ENCODE peak calls at places on chromosomes 7 and 10, in ten cellular contexts. One of them, this sample, is unnamed.
A peak's percentile ranks its signal among the peaks of the same experiment; 100 is the strongest.

GRCh38 chr10:4754143-4754542 is 71.9 kb upstream of the AKR1E2 start:
- DNase-seq in MM.1S: no peak
- DNase-seq in mammary epithelial cell: no peak
- DNase-seq in neural progenitor cell: no peak
- DNase-seq in HepG2: no peak
- DNase-seq in GM23248: no peak
- DNase-seq in GM12878: no peak
- DNase-seq in endothelial cell of umbilical vein: no peak
- DNase-seq in IMR-90: no peak
- DNase-seq in HCT116: no peak
- DNase-seq in this sample: no peak

GRCh38 chr10:70478191-70479160 is at the start of gene PALD1:
- DNase-seq in MM.1S: peak; percentile 73
- DNase-seq in mammary epithelial cell: no peak
- DNase-seq in neural progenitor cell: peak; percentile 85
- DNase-seq in HepG2: no peak
- DNase-seq in GM23248: peak; percentile 57
- DNase-seq in GM12878: no peak
- DNase-seq in endothelial cell of umbilical vein: peak; percentile 46
- DNase-seq in IMR-90: no peak
- DNase-seq in HCT116: peak; percentile 48
- DNase-seq in this sample: peak; percentile 77

GRCh38 chr10:76281704-76282103 is 850.3 kb downstream of the LRMDA start:
- DNase-seq in MM.1S: no peak
- DNase-seq in mammary epithelial cell: no peak
- DNase-seq in neural progenitor cell: no peak
- DNase-seq in HepG2: no peak
- DNase-seq in GM23248: no peak
- DNase-seq in GM12878: no peak
- DNase-seq in endothelial cell of umbilical vein: no peak
- DNase-seq in IMR-90: no peak
- DNase-seq in HCT116: no peak
- DNase-seq in this sample: no peak

GRCh38 chr10:13769926-13770325 is 183.2 kb downstream of the PRPF18 start:
- DNase-seq in MM.1S: no peak
- DNase-seq in mammary epithelial cell: peak; percentile 99
- DNase-seq in neural progenitor cell: no peak
- DNase-seq in HepG2: no peak
- DNase-seq in GM23248: peak; percentile 58
- DNase-seq in GM12878: no peak
- DNase-seq in endothelial cell of umbilical vein: no peak
- DNase-seq in IMR-90: peak; percentile 80
- DNase-seq in HCT116: no peak
- DNase-seq in this sample: no peak

GRCh38 chr7:90403174-90404113 is at the start of gene CLDN12:
- DNase-seq in MM.1S: peak; percentile 73
- DNase-seq in mammary epithelial cell: peak; percentile 95
- DNase-seq in neural progenitor cell: peak; percentile 89
- DNase-seq in HepG2: peak; percentile 88
- DNase-seq in GM23248: peak; percentile 99
- DNase-seq in GM12878: peak; percentile 76
- DNase-seq in endothelial cell of umbilical vein: peak; percentile 76
- DNase-seq in IMR-90: peak; percentile 99
- DNase-seq in HCT116: peak; percentile 82
- DNase-seq in this sample: peak; percentile 85

GRCh38 chr10:43264324-43264986 is 2.4 kb downstream of the RASGEF1A start:
- DNase-seq in MM.1S: no peak
- DNase-seq in mammary epithelial cell: no peak
- DNase-seq in neural progenitor cell: no peak
- DNase-seq in HepG2: no peak
- DNase-seq in GM23248: no peak
- DNase-seq in GM12878: no peak
- DNase-seq in endothelial cell of umbilical vein: no peak
- DNase-seq in IMR-90: no peak
- DNase-seq in HCT116: no peak
- DNase-seq in this sample: no peak

GRCh38 chr10:24047201-24047600 is 161.7 kb upstream of the KIAA1217 start:
- DNase-seq in MM.1S: no peak
- DNase-seq in mammary epithelial cell: no peak
- DNase-seq in neural progenitor cell: no peak
- DNase-seq in HepG2: no peak
- DNase-seq in GM23248: no peak
- DNase-seq in GM12878: no peak
- DNase-seq in endothelial cell of umbilical vein: no peak
- DNase-seq in IMR-90: no peak
- DNase-seq in HCT116: no peak
- DNase-seq in this sample: no peak

GRCh38 chr7:133300097-133300496 is 47.2 kb downstream of the EXOC4 start:
- DNase-seq in MM.1S: no peak
- DNase-seq in mammary epithelial cell: no peak
- DNase-seq in neural progenitor cell: no peak
- DNase-seq in HepG2: no peak
- DNase-seq in GM23248: no peak
- DNase-seq in GM12878: no peak
- DNase-seq in endothelial cell of umbilical vein: no peak
- DNase-seq in IMR-90: no peak
- DNase-seq in HCT116: no peak
- DNase-seq in this sample: no peak

GRCh38 chr7:50300336-50300735 is 4.2 kb upstream of the IKZF1 start:
- DNase-seq in MM.1S: peak; percentile 39
- DNase-seq in mammary epithelial cell: no peak
- DNase-seq in neural progenitor cell: no peak
- DNase-seq in HepG2: no peak
- DNase-seq in GM23248: no peak
- DNase-seq in GM12878: no peak
- DNase-seq in endothelial cell of umbilical vein: no peak
- DNase-seq in IMR-90: no peak
- DNase-seq in HCT116: no peak
- DNase-seq in this sample: no peak

GRCh38 chr7:50302486-50303081 is 1.9 kb upstream of the IKZF1 start:
- DNase-seq in MM.1S: no peak
- DNase-seq in mammary epithelial cell: no peak
- DNase-seq in neural progenitor cell: no peak
- DNase-seq in HepG2: no peak
- DNase-seq in GM23248: no peak
- DNase-seq in GM12878: no peak
- DNase-seq in endothelial cell of umbilical vein: no peak
- DNase-seq in IMR-90: no peak
- DNase-seq in HCT116: no peak
- DNase-seq in this sample: no peak

GRCh38 chr7:50296799-50297198 is 7.7 kb upstream of the IKZF1 start:
- DNase-seq in MM.1S: no peak
- DNase-seq in mammary epithelial cell: no peak
- DNase-seq in neural progenitor cell: no peak
- DNase-seq in HepG2: no peak
- DNase-seq in GM23248: no peak
- DNase-seq in GM12878: no peak
- DNase-seq in endothelial cell of umbilical vein: no peak
- DNase-seq in IMR-90: no peak
- DNase-seq in HCT116: no peak
- DNase-seq in this sample: no peak

GRCh38 chr7:50295133-50295532 is 9.4 kb upstream of the IKZF1 start:
- DNase-seq in MM.1S: no peak
- DNase-seq in mammary epithelial cell: no peak
- DNase-seq in neural progenitor cell: no peak
- DNase-seq in HepG2: no peak
- DNase-seq in GM23248: no peak
- DNase-seq in GM12878: no peak
- DNase-seq in endothelial cell of umbilical vein: no peak
- DNase-seq in IMR-90: no peak
- DNase-seq in HCT116: no peak
- DNase-seq in this sample: no peak

GRCh38 chr7:50299163-50299562 is 5.4 kb upstream of the IKZF1 start:
- DNase-seq in MM.1S: no peak
- DNase-seq in mammary epithelial cell: no peak
- DNase-seq in neural progenitor cell: no peak
- DNase-seq in HepG2: no peak
- DNase-seq in GM23248: no peak
- DNase-seq in GM12878: no peak
- DNase-seq in endothelial cell of umbilical vein: no peak
- DNase-seq in IMR-90: no peak
- DNase-seq in HCT116: no peak
- DNase-seq in this sample: no peak
- H4K20me1 ChIP-seq in MM.1S: no peaks in the 10 kb centered on the region
- H4K20me1 ChIP-seq in mammary epithelial cell: no peaks in the 10 kb centered on the region
- H4K20me1 ChIP-seq in neural progenitor cell: no peaks in the 10 kb centered on the region
- H4K20me1 ChIP-seq in HepG2: no peaks in the 10 kb centered on the region
- H4K20me1 ChIP-seq in GM23248: no peaks in the 10 kb centered on the region
- H4K20me1 ChIP-seq in GM12878: no peaks in the 10 kb centered on the region
- H4K20me1 ChIP-seq in endothelial cell of umbilical vein: no peaks in the 10 kb centered on the region
- H4K20me1 ChIP-seq in IMR-90: no peaks in the 10 kb centered on the region
- H4K20me1 ChIP-seq in HCT116: no peaks in the 10 kb centered on the region
- H4K20me1 ChIP-seq in this sample: no peaks in the 10 kb centered on the region

GRCh38 chr10:21174670-21175495 is 277.8 kb upstream of the NEBL start:
- DNase-seq in MM.1S: no peak
- DNase-seq in mammary epithelial cell: no peak
- DNase-seq in neural progenitor cell: peak; percentile 78
- DNase-seq in HepG2: no peak
- DNase-seq in GM23248: no peak
- DNase-seq in GM12878: no peak
- DNase-seq in endothelial cell of umbilical vein: no peak
- DNase-seq in IMR-90: no peak
- DNase-seq in HCT116: peak; percentile 48
- DNase-seq in this sample: no peak

GRCh38 chr10:21173433-21173963 is 276.4 kb upstream of the NEBL start:
- DNase-seq in MM.1S: no peak
- DNase-seq in mammary epithelial cell: no peak
- DNase-seq in neural progenitor cell: peak; percentile 58
- DNase-seq in HepG2: no peak
- DNase-seq in GM23248: no peak
- DNase-seq in GM12878: no peak
- DNase-seq in endothelial cell of umbilical vein: no peak
- DNase-seq in IMR-90: no peak
- DNase-seq in HCT116: no peak
- DNase-seq in this sample: no peak

GRCh38 chr10:21175797-21176196 is 278.7 kb upstream of the NEBL start:
- DNase-seq in MM.1S: no peak
- DNase-seq in mammary epithelial cell: no peak
- DNase-seq in neural progenitor cell: no peak
- DNase-seq in HepG2: no peak
- DNase-seq in GM23248: no peak
- DNase-seq in GM12878: no peak
- DNase-seq in endothelial cell of umbilical vein: no peak
- DNase-seq in IMR-90: no peak
- DNase-seq in HCT116: no peak
- DNase-seq in this sample: no peak

GRCh38 chr10:21172774-21173432 is 275.8 kb upstream of the NEBL start:
- DNase-seq in MM.1S: no peak
- DNase-seq in mammary epithelial cell: no peak
- DNase-seq in neural progenitor cell: peak; percentile 64
- DNase-seq in HepG2: no peak
- DNase-seq in GM23248: peak; percentile 28
- DNase-seq in GM12878: no peak
- DNase-seq in endothelial cell of umbilical vein: no peak
- DNase-seq in IMR-90: no peak
- DNase-seq in HCT116: no peak
- DNase-seq in this sample: no peak

GRCh38 chr10:21173964-21174669 is 277.0 kb upstream of the NEBL start:
- DNase-seq in MM.1S: peak; percentile 18
- DNase-seq in mammary epithelial cell: peak; percentile 83
- DNase-seq in neural progenitor cell: peak; percentile 69
- DNase-seq in HepG2: no peak
- DNase-seq in GM23248: peak; percentile 32
- DNase-seq in GM12878: no peak
- DNase-seq in endothelial cell of umbilical vein: no peak
- DNase-seq in IMR-90: no peak
- DNase-seq in HCT116: peak; percentile 63
- DNase-seq in this sample: no peak
- H3K4me3 ChIP-seq in MM.1S: peak overlapping the region; percentile 31
- H3K4me3 ChIP-seq in mammary epithelial cell: peak overlapping the region; percentile 64
- H3K4me3 ChIP-seq in neural progenitor cell: peak overlapping the region; percentile 89
- H3K4me3 ChIP-seq in HepG2: peak overlapping the region; percentile 61
- H3K4me3 ChIP-seq in GM23248: peak overlapping the region; percentile 53
- H3K4me3 ChIP-seq in GM12878: no peak overlapping the region
- H3K4me3 ChIP-seq in endothelial cell of umbilical vein: peak overlapping the region; percentile 19
- H3K4me3 ChIP-seq in IMR-90: peak overlapping the region; percentile 28
- H3K4me3 ChIP-seq in HCT116: peak overlapping the region; percentile 77
- H3K4me3 ChIP-seq in this sample: no peak overlapping the region

DNA sequence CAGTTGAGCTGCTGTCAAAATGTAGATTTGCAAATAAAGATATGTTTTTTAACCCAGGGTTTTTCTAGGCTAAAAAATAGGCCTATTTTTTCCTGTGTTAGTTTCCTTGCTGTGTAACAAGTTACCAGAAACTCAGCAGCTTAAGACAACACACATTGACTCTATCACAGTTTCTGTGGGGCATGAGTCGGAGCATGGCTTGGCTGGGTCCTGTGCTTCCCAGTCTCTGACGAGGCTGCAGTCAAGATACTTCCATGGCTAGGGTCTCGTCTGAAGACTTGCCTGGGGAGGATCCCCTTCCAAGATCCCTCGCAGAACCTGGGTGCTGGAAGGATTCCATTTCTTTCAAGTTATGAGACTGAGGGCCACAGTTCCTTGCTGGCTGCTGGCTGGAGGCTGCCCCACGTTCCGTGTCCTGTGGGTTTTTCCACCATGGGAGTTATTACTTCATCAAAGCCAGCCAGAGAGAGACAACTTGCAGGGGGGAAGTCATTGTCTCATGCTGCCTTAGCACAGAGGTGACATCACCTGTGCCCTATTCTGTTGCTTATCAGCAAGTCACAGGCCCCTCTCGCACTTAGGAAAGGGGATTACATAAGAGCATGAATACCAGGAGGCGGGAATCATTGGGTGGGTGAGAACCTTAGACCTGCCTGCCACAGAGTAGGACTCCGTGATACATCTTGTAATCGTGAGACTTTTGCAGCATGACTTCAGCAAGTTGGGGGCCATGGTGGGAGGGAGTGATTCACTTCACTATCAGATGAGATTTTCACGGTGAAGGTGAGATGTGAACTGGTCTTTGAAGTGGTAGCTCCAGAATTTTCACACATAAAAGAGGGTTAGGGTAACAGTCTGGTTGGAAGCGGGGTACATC is 77.9 kb downstream of the CCNY start:
- DNase-seq in MM.1S: no peak
- DNase-seq in mammary epithelial cell: peak; percentile 42
- DNase-seq in neural progenitor cell: no peak
- DNase-seq in HepG2: peak; percentile 46
- DNase-seq in GM23248: peak; percentile 48
- DNase-seq in GM12878: no peak
- DNase-seq in endothelial cell of umbilical vein: no peak
- DNase-seq in IMR-90: peak; percentile 54
- DNase-seq in HCT116: no peak
- DNase-seq in this sample: no peak
- H4K20me1 ChIP-seq in MM.1S: no peaks in the 10 kb centered on the region
- H4K20me1 ChIP-seq in mammary epithelial cell: no peaks in the 10 kb centered on the region
- H4K20me1 ChIP-seq in neural progenitor cell: peaks cover 69% of the 10 kb centered on the region
- H4K20me1 ChIP-seq in HepG2: peaks cover 17% of the 10 kb centered on the region
- H4K20me1 ChIP-seq in GM23248: peaks cover 15% of the 10 kb centered on the region
- H4K20me1 ChIP-seq in GM12878: no peaks in the 10 kb centered on the region
- H4K20me1 ChIP-seq in endothelial cell of umbilical vein: peaks cover 4% of the 10 kb centered on the region
- H4K20me1 ChIP-seq in IMR-90: peaks cover 73% of the 10 kb centered on the region
- H4K20me1 ChIP-seq in HCT116: no peaks in the 10 kb centered on the region
- H4K20me1 ChIP-seq in this sample: peaks cover 79% of the 10 kb centered on the region

DNA sequence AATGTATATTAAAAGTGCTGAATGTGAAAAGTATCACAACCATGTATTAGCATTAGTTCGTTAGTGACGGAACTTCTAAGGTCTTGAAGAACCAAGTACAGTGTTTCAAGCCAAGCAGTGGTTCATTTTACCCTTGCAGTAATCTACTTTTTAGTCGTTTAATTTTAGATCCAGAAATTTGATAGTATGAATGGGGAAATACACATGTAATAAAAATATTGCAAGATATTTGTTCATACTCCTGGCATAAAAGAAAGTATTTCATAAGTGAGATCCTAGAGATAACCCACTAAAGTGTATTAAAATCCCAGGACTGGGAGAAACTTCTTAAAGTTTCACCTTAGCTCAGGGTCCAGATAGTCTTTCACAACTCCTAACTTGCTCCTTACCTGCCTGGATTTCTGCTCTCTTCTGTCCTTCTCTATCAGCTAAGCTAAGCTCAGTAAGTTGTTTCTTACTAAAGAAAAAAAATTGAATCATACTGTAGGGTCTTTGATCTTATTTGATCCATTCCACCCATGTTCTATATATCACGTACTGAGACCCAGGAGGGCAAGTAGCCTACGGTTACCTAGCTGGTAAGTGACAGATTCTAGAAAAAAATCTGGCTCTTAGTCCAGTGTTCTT is 1.5 kb downstream of the BCAP29 start:
- DNase-seq in MM.1S: no peak
- DNase-seq in mammary epithelial cell: no peak
- DNase-seq in neural progenitor cell: no peak
- DNase-seq in HepG2: no peak
- DNase-seq in GM23248: peak; percentile 24
- DNase-seq in GM12878: no peak
- DNase-seq in endothelial cell of umbilical vein: no peak
- DNase-seq in IMR-90: no peak
- DNase-seq in HCT116: no peak
- DNase-seq in this sample: no peak
- H3K4me3 ChIP-seq in MM.1S: no peak overlapping the region
- H3K4me3 ChIP-seq in mammary epithelial cell: peak overlapping the region; percentile 68
- H3K4me3 ChIP-seq in neural progenitor cell: peak overlapping the region; percentile 88
- H3K4me3 ChIP-seq in HepG2: peak overlapping the region; percentile 87
- H3K4me3 ChIP-seq in GM23248: peak overlapping the region; percentile 98
- H3K4me3 ChIP-seq in GM12878: peak overlapping the region; percentile 17
- H3K4me3 ChIP-seq in endothelial cell of umbilical vein: peak overlapping the region; percentile 99
- H3K4me3 ChIP-seq in IMR-90: no peak overlapping the region
- H3K4me3 ChIP-seq in HCT116: no peak overlapping the region
- H3K4me3 ChIP-seq in this sample: peak overlapping the region; percentile 91

This sample was measured in DND-41.